ENCODE peak calls at places on chromosomes 2 and 18, in five cellular contexts. One of them, this sample, is unnamed.

GRCh38 chr18:58522157-58522556 is 106.7 kb downstream of the ALPK2 start:
- DNase-seq in OCI-LY7: no peak
- DNase-seq in GM23338: no peak
- DNase-seq in hepatocyte: no peak
- DNase-seq in HCT116: no peak
- DNase-seq in this sample: no peak

GRCh38 chr2:28102455-28102874 is 211.9 kb downstream of the BABAM2 start:
- DNase-seq in OCI-LY7: no peak
- DNase-seq in GM23338: no peak
- DNase-seq in hepatocyte: no peak
- DNase-seq in HCT116: no peak
- DNase-seq in this sample: no peak

GRCh38 chr18:76959605-76960004 is 137.2 kb downstream of the ZNF236 start:
- DNase-seq in OCI-LY7: no peak
- DNase-seq in GM23338: no peak
- DNase-seq in hepatocyte: no peak
- DNase-seq in HCT116: no peak
- DNase-seq in this sample: no peak

GRCh38 chr18:70366174-70366573 is 77.3 kb downstream of the SOCS6 start:
- DNase-seq in OCI-LY7: no peak
- DNase-seq in GM23338: peak; percentile 83
- DNase-seq in hepatocyte: no peak
- DNase-seq in HCT116: no peak
- DNase-seq in this sample: no peak

GRCh38 chr2:158315000-158315399 is 141.6 kb downstream of the CCDC148 start:
- DNase-seq in OCI-LY7: no peak
- DNase-seq in GM23338: no peak
- DNase-seq in hepatocyte: no peak
- DNase-seq in HCT116: no peak
- DNase-seq in this sample: no peak

GRCh38 chr2:52918551-52918950 is 849.1 kb upstream of the CHAC2 start:
- DNase-seq in OCI-LY7: no peak
- DNase-seq in GM23338: no peak
- DNase-seq in hepatocyte: no peak
- DNase-seq in HCT116: no peak
- DNase-seq in this sample: no peak

GRCh38 chr2:3635171-3636008 is 22.6 kb upstream of the ALLC start:
- DNase-seq in OCI-LY7: no peak
- DNase-seq in GM23338: no peak
- DNase-seq in hepatocyte: no peak
- DNase-seq in HCT116: no peak
- DNase-seq in this sample: no peak

GRCh38 chr2:232838406-232838874 is 31.6 kb upstream of the SNORC start:
- DNase-seq in OCI-LY7: peak; percentile 90
- DNase-seq in GM23338: peak; percentile 10
- DNase-seq in hepatocyte: peak; percentile 23
- DNase-seq in HCT116: no peak
- DNase-seq in this sample: peak; percentile 78

GRCh38 chr2:71935291-71935848 is 212.3 kb downstream of the CYP26B1 start:
- DNase-seq in OCI-LY7: no peak
- DNase-seq in GM23338: no peak
- DNase-seq in hepatocyte: no peak
- DNase-seq in HCT116: no peak
- DNase-seq in this sample: no peak

GRCh38 chr18:26574958-26575864 is 26.9 kb upstream of the KCTD1 start:
- DNase-seq in OCI-LY7: no peak
- DNase-seq in GM23338: peak; percentile 83
- DNase-seq in hepatocyte: peak; percentile 64
- DNase-seq in HCT116: no peak
- DNase-seq in this sample: peak; percentile 65

GRCh38 chr18:55345103-55345950 is 242.7 kb downstream of the TCF4 start:
- DNase-seq in OCI-LY7: no peak
- DNase-seq in GM23338: no peak
- DNase-seq in hepatocyte: no peak
- DNase-seq in HCT116: no peak
- DNase-seq in this sample: no peak

GRCh38 chr2:20103514-20103913 is 52.1 kb upstream of the LAPTM4A start:
- DNase-seq in OCI-LY7: no peak
- DNase-seq in GM23338: peak; percentile 30
- DNase-seq in hepatocyte: no peak
- DNase-seq in HCT116: no peak
- DNase-seq in this sample: peak; percentile 56

GRCh38 chr2:129160879-129161278 is 818.6 kb upstream of the RAB6C start:
- DNase-seq in OCI-LY7: no peak
- DNase-seq in GM23338: no peak
- DNase-seq in hepatocyte: no peak
- DNase-seq in HCT116: no peak
- DNase-seq in this sample: no peak

GRCh38 chr2:86225581-86225980 is 26.3 kb downstream of the MRPL35 start:
- DNase-seq in OCI-LY7: peak; percentile 64
- DNase-seq in GM23338: no peak
- DNase-seq in hepatocyte: no peak
- DNase-seq in HCT116: no peak
- DNase-seq in this sample: peak; percentile 45

GRCh38 chr18:46340716-46341115 is 236.5 kb downstream of the HAUS1 start:
- DNase-seq in OCI-LY7: no peak
- DNase-seq in GM23338: no peak
- DNase-seq in hepatocyte: no peak
- DNase-seq in HCT116: no peak
- DNase-seq in this sample: no peak

GRCh38 chr2:161171595-161171929 is 11.3 kb downstream of the TANK start:
- DNase-seq in OCI-LY7: no peak
- DNase-seq in GM23338: no peak
- DNase-seq in hepatocyte: no peak
- DNase-seq in HCT116: no peak
- DNase-seq in this sample: no peak

GRCh38 chr18:31983020-31983419 is 35.6 kb upstream of the RNF125 start:
- DNase-seq in OCI-LY7: no peak
- DNase-seq in GM23338: no peak
- DNase-seq in hepatocyte: peak; percentile 8
- DNase-seq in HCT116: no peak
- DNase-seq in this sample: no peak

GRCh38 chr18:26159353-26159752 is 25.7 kb downstream of the PSMA8 start:
- DNase-seq in OCI-LY7: peak; percentile 51
- DNase-seq in GM23338: peak; percentile 4
- DNase-seq in hepatocyte: no peak
- DNase-seq in HCT116: peak; percentile 1
- DNase-seq in this sample: peak; percentile 28

GRCh38 chr2:152415811-152416210 is 80.8 kb downstream of the FMNL2 start:
- DNase-seq in OCI-LY7: no peak
- DNase-seq in GM23338: no peak
- DNase-seq in hepatocyte: no peak
- DNase-seq in HCT116: no peak
- DNase-seq in this sample: no peak

GRCh38 chr2:230018153-230018552 is 50.6 kb downstream of the SLC16A14 start:
- DNase-seq in OCI-LY7: no peak
- DNase-seq in GM23338: no peak
- DNase-seq in hepatocyte: no peak
- DNase-seq in HCT116: no peak
- DNase-seq in this sample: no peak

GRCh38 chr18:51051105-51051712 is 21.2 kb downstream of the SMAD4 start:
- DNase-seq in OCI-LY7: peak; percentile 60
- DNase-seq in GM23338: peak; percentile 90
- DNase-seq in hepatocyte: peak; percentile 74
- DNase-seq in HCT116: peak; percentile 38
- DNase-seq in this sample: peak; percentile 65

GRCh38 chr2:220775856-220776467 is 796.1 kb downstream of the EPHA4 start:
- DNase-seq in OCI-LY7: no peak
- DNase-seq in GM23338: peak; percentile 6
- DNase-seq in hepatocyte: no peak
- DNase-seq in HCT116: no peak
- DNase-seq in this sample: no peak

GRCh38 chr2:47429795-47430194 is 26.8 kb downstream of the MSH2 start:
- DNase-seq in OCI-LY7: no peak
- DNase-seq in GM23338: no peak
- DNase-seq in hepatocyte: no peak
- DNase-seq in HCT116: no peak
- DNase-seq in this sample: no peak

GRCh38 chr18:59848002-59848401 is 51.8 kb upstream of the PMAIP1 start:
- DNase-seq in OCI-LY7: peak; percentile 71
- DNase-seq in GM23338: no peak
- DNase-seq in hepatocyte: peak; percentile 28
- DNase-seq in HCT116: no peak
- DNase-seq in this sample: no peak

GRCh38 chr18:6807504-6808257 is 78.2 kb downstream of the ARHGAP28 start:
- DNase-seq in OCI-LY7: no peak
- DNase-seq in GM23338: no peak
- DNase-seq in hepatocyte: no peak
- DNase-seq in HCT116: no peak
- DNase-seq in this sample: no peak

GRCh38 chr2:176581557-176582150 is 312.4 kb downstream of the MTX2 start:
- DNase-seq in OCI-LY7: no peak
- DNase-seq in GM23338: no peak
- DNase-seq in hepatocyte: no peak
- DNase-seq in HCT116: no peak
- DNase-seq in this sample: no peak

GRCh38 chr2:69693472-69694450 is 48.2 kb upstream of the ANXA4 start:
- DNase-seq in OCI-LY7: peak; percentile 75
- DNase-seq in GM23338: no peak
- DNase-seq in hepatocyte: no peak
- DNase-seq in HCT116: no peak
- DNase-seq in this sample: no peak

GRCh38 chr2:232008907-232009638 is 47.6 kb downstream of the DIS3L2 start:
- DNase-seq in OCI-LY7: no peak
- DNase-seq in GM23338: peak; percentile 46
- DNase-seq in hepatocyte: no peak
- DNase-seq in HCT116: no peak
- DNase-seq in this sample: no peak

GRCh38 chr2:29166640-29167039 is 51.4 kb downstream of the CLIP4 start:
- DNase-seq in OCI-LY7: no peak
- DNase-seq in GM23338: no peak
- DNase-seq in hepatocyte: no peak
- DNase-seq in HCT116: no peak
- DNase-seq in this sample: no peak

GRCh38 chr18:1663879-1664705 is 759.4 kb downstream of the ADCYAP1 start:
- DNase-seq in OCI-LY7: peak; percentile 40
- DNase-seq in GM23338: peak; percentile 89
- DNase-seq in hepatocyte: peak; percentile 76
- DNase-seq in HCT116: peak; percentile 32
- DNase-seq in this sample: peak; percentile 47

GRCh38 chr2:15049096-15049993 is 416.8 kb downstream of the LRATD1 start:
- DNase-seq in OCI-LY7: no peak
- DNase-seq in GM23338: no peak
- DNase-seq in hepatocyte: no peak
- DNase-seq in HCT116: no peak
- DNase-seq in this sample: no peak

GRCh38 chr2:460861-461260 is 173.0 kb upstream of the ALKAL2 start:
- DNase-seq in OCI-LY7: no peak
- DNase-seq in GM23338: no peak
- DNase-seq in hepatocyte: no peak
- DNase-seq in HCT116: no peak
- DNase-seq in this sample: peak; percentile 21

DNA sequence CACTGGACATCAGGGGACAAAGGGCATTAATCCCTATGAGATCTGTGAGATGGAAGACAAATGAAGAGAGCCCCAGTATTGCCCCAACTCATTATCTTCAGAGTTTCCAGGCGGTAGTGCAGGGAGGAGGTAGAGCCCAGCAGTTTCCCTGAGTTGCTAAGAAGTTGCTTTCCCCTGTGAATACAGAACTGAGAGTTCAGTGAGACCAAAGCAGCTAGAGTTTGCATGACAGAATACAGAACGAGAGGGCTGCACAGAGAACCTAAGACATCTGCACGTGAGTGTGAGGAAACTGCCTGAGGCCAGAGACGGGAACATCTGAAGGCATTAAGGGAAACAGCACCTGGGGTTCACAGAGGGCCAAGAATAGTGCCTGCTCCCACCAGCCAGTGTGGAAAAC is 18.1 kb upstream of the PGAP1 start:
- DNase-seq in OCI-LY7: peak; percentile 36
- DNase-seq in GM23338: no peak
- DNase-seq in hepatocyte: no peak
- DNase-seq in HCT116: no peak
- DNase-seq in this sample: peak; percentile 47
- TF ChIP-seq EZH2phosphoT487 in OCI-LY7: no peak
- TF ChIP-seq EZH2phosphoT487 in GM23338: no peak
- TF ChIP-seq EZH2phosphoT487 in hepatocyte: no peak
- TF ChIP-seq EZH2phosphoT487 in HCT116: no peak
- TF ChIP-seq EZH2phosphoT487 in this sample: no peak

GRCh38 chr18:78228974-78229373 is 750.6 kb upstream of the SALL3 start:
- DNase-seq in OCI-LY7: no peak
- DNase-seq in GM23338: peak; percentile 1
- DNase-seq in hepatocyte: no peak
- DNase-seq in HCT116: no peak
- DNase-seq in this sample: no peak
- H3K4me3 ChIP-seq in OCI-LY7: no peak overlapping the region
- H3K4me3 ChIP-seq in GM23338: no peak overlapping the region
- H3K4me3 ChIP-seq in hepatocyte: no peak overlapping the region
- H3K4me3 ChIP-seq in HCT116: no peak overlapping the region
- H3K4me3 ChIP-seq in this sample: no peak overlapping the region

GRCh38 chr18:54250846-54251251 is 18.5 kb upstream of the POLI start:
- DNase-seq in OCI-LY7: peak; percentile 42
- DNase-seq in GM23338: no peak
- DNase-seq in hepatocyte: no peak
- DNase-seq in HCT116: no peak
- DNase-seq in this sample: peak; percentile 22

GRCh38 chr18:54254265-54254758 is 15.0 kb upstream of the POLI start:
- DNase-seq in OCI-LY7: no peak
- DNase-seq in GM23338: peak; percentile 8
- DNase-seq in hepatocyte: peak; percentile 69
- DNase-seq in HCT116: peak; percentile 27
- DNase-seq in this sample: no peak

GRCh38 chr18:54255141-54255540 is 14.2 kb upstream of the POLI start:
- DNase-seq in OCI-LY7: no peak
- DNase-seq in GM23338: no peak
- DNase-seq in hepatocyte: no peak
- DNase-seq in HCT116: no peak
- DNase-seq in this sample: no peak

GRCh38 chr18:54247488-54248175 is 21.7 kb upstream of the POLI start:
- DNase-seq in OCI-LY7: peak; percentile 13
- DNase-seq in GM23338: peak; percentile 42
- DNase-seq in hepatocyte: no peak
- DNase-seq in HCT116: no peak
- DNase-seq in this sample: no peak

GRCh38 chr18:54251606-54252400 is 17.5 kb upstream of the POLI start:
- DNase-seq in OCI-LY7: no peak
- DNase-seq in GM23338: no peak
- DNase-seq in hepatocyte: no peak
- DNase-seq in HCT116: no peak
- DNase-seq in this sample: no peak
- H3K27ac ChIP-seq in OCI-LY7: peak overlapping the region; percentile 83
- H3K27ac ChIP-seq in GM23338: no peak overlapping the region
- H3K27ac ChIP-seq in hepatocyte: no peak overlapping the region
- H3K27ac ChIP-seq in HCT116: no peak overlapping the region
- H3K27ac ChIP-seq in this sample: no peak overlapping the region

DNA sequence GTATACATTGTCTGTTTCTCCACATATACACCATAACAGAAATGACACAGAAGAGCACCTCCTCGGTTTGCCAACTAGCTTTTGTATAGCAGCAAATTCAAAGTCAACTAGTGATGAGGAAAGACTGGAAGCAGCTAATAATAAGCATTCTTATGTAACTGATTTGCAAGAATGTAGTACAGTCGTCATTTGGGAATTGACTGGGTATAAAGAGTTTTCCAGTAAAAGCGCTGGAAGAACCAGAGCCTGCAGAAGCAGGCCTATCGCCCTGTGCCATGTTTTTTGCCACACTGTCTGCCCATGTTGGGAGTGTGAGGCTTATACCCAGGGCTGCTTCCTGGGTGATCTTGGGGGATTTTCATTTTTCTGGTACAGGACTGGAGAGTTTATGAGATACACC is 310.6 kb downstream of the GBX2 start:
- DNase-seq in OCI-LY7: no peak
- DNase-seq in GM23338: no peak
- DNase-seq in hepatocyte: no peak
- DNase-seq in HCT116: no peak
- DNase-seq in this sample: no peak
- TF ChIP-seq EZH2phosphoT487 in OCI-LY7: no peak
- TF ChIP-seq EZH2phosphoT487 in GM23338: no peak
- TF ChIP-seq EZH2phosphoT487 in hepatocyte: no peak
- TF ChIP-seq EZH2phosphoT487 in HCT116: no peak
- TF ChIP-seq EZH2phosphoT487 in this sample: no peak

This sample was measured in MM.1S.